ENCODE peak calls at places on chromosomes 12 and 14, in nine cellular contexts. L is transverse colon, A is GM12865, O is HepG2, H is fibroblast of mammary gland, D is OCI-LY7, Y is psoas muscle, B is Peyer's patch, M is IMR-90. T is an unnamed sample.

GRCh38 chr14:50668008-50668851 is at the start of gene SAV1:
- DNase-seq in L (peak), A (peak), O (peak), H (peak), D (peak), Y (peak), B (peak), M (peak), T (peak)

GRCh38 chr14:24251880-24252288 is 9.5 kb upstream of the TINF2 start:
- DNase-seq in L (no peak), A (no peak), O (no peak), H (peak), D (no peak), Y (no peak), B (no peak), M (peak), T (peak)

GRCh38 chr14:78143489-78144145 is 26.6 kb upstream of the NRXN3 start:
- DNase-seq in L (no peak), A (no peak), O (no peak), H (peak), D (no peak), Y (no peak), B (no peak), M (peak), T (peak)

GRCh38 chr14:35333797-35334743 is 41.9 kb downstream of the PSMA6 start:
- DNase-seq in L (no peak), A (no peak), O (peak), H (no peak), D (no peak), Y (no peak), B (no peak), M (no peak), T (no peak)

GRCh38 chr12:123808167-123808566 is 46.1 kb downstream of the DNAH10 start:
- DNase-seq in L (no peak), A (peak), O (peak), H (peak), D (no peak), Y (no peak), B (no peak), M (peak), T (peak)

GRCh38 chr12:122449317-122449716 is 26.8 kb upstream of the CLIP1 start:
- DNase-seq in L (no peak), A (no peak), O (peak), H (peak), D (no peak), Y (no peak), B (no peak), M (peak), T (peak)

GRCh38 chr12:66132408-66132807 is 1.9 kb upstream of the LLPH start:
- DNase-seq in L (no peak), A (no peak), O (peak), H (peak), D (no peak), Y (no peak), B (no peak), M (peak), T (peak)

GRCh38 chr14:73289729-73290128 is 52.4 kb downstream of the PAPLN start:
- DNase-seq in L (no peak), A (no peak), O (no peak), H (peak), D (no peak), Y (no peak), B (no peak), M (peak), T (no peak)

GRCh38 chr14:24903337-24903736 is 146.6 kb downstream of the STXBP6 start:
- DNase-seq in L (no peak), A (no peak), O (no peak), H (peak), D (no peak), Y (no peak), B (no peak), M (peak), T (peak)

GRCh38 chr12:103012884-103013283 is 55.4 kb downstream of the ASCL1 start:
- DNase-seq in L (no peak), A (no peak), O (no peak), H (no peak), D (no peak), Y (no peak), B (no peak), M (no peak), T (no peak)

GRCh38 chr14:105879867-105880561 is 353.6 kb downstream of the TMEM121 start:
- DNase-seq in L (peak), A (no peak), O (no peak), H (no peak), D (no peak), Y (no peak), B (peak), M (no peak), T (no peak)

GRCh38 chr14:53491256-53491905 is 338.3 kb upstream of the DDHD1 start:
- DNase-seq in L (no peak), A (no peak), O (no peak), H (peak), D (no peak), Y (no peak), B (no peak), M (peak), T (no peak)

DNA sequence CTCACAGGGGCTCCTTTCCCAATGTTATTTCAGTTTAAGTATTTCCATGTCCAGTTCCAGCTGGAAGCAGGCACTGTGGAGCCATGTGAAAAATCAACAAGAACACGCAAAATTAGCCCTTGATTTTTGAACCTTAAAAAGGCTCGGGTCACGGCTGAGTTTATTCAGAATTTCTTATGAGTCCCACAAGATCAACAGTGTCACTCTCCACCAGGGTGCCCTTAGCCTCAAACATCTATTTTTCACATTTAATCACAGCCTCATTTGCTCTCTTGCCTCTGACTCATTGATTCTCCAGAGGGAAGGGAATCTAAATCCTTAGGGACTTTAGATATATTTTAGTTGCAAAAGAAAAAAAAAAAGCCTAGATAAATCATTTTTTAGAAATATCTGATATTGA is 157.7 kb upstream of the AVPR1A start:
- DNase-seq in L (no peak), A (no peak), O (no peak), H (peak), D (no peak), Y (no peak), B (no peak), M (no peak), T (peak)
- TF ChIP-seq CTCF in L (no peak), A (no peak), O (no peak), H (no peak), D (no peak), Y (no peak), B (no peak), M (no peak), T (no peak)

DNA sequence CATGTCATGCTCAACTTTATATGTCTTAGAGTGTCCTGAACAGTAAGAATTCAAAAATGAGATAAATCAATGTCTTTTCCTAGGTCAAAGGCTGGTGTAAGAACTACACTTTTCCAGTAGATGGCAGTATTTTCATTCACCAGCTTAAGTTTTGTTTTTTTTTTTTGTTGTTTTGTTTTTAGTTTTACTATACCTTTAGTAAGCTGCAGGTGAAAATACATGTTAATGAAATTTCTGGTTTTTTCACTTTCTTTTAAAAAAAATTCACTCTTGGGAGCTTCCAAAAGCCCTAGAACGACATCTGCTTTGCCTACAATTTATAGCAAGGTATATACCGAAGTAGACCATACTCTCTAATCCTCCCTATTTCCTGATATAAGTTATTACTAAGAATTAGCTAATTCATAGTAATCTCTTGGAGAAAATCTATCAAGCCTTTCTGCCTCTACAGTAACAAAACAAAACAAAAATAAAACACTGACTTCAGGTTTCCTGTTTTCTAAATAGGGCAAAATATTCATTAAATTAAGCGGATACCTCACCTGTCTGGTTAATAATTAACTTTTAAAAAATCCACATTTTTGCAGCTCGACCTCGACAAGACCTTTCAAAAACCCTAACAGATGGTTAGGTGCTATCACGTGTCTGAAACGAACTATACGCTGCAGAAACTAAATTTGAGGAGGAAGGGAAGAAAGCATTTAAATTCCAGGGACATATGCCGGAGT is 2.7 kb upstream of the SAMD4A start:
- DNase-seq in L (no peak), A (peak), O (peak), H (peak), D (peak), Y (no peak), B (no peak), M (peak), T (peak)
- H3K4me3 ChIP-seq in L (peak), A (no peak), O (peak), H (peak), D (no peak), Y (peak), B (peak), M (peak), T (peak)

GRCh38 chr14:61253064-61253753 is 27.9 kb downstream of the TMEM30B start:
- DNase-seq in L (no peak), A (no peak), O (no peak), H (no peak), D (peak), Y (no peak), B (no peak), M (no peak), T (no peak)
- TF ChIP-seq CTCF in L (no peak), A (no peak), O (no peak), H (no peak), D (peak), Y (no peak), B (peak), M (no peak), T (no peak)

GRCh38 chr14:56795284-56795622 is 15.0 kb downstream of the OTX2 start:
- DNase-seq in L (no peak), A (no peak), O (no peak), H (no peak), D (no peak), Y (no peak), B (no peak), M (no peak), T (no peak)
- H3K4me3 ChIP-seq in L (no peak), A (no peak), O (no peak), H (no peak), D (no peak), Y (no peak), B (no peak), M (no peak), T (no peak)

DNA sequence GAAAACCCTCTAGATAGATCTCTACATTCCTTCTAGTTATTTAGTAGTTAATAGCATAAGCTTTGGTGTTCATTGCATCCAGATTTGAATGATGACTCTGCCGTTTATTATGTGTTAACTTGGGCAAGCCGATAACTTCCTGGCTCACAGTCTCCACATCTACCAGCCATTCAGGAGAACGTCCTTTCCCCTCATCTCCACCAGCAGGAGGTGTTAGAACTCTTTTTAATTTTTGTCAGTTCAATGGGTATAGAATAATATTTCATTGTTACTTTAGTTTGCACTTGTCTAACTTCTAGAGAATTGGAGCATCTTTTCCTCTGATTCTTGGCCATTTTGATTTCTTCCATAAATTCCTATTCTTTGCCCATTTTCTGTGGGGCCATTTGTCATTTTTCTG is 30.0 kb upstream of the WSCD2 start:
- DNase-seq in L (no peak), A (peak), O (no peak), H (no peak), D (no peak), Y (no peak), B (no peak), M (no peak), T (peak)
- TF ChIP-seq CTCF in L (no peak), A (peak), O (peak), H (no peak), D (peak), Y (peak), B (no peak), M (no peak), T (peak)

GRCh38 chr14:66233571-66233970 is 252.6 kb upstream of the CCDC196 start:
- DNase-seq in L (no peak), A (no peak), O (no peak), H (no peak), D (no peak), Y (no peak), B (no peak), M (no peak), T (no peak)

GRCh38 chr14:66228267-66228970 is 257.8 kb upstream of the CCDC196 start:
- DNase-seq in L (no peak), A (peak), O (no peak), H (peak), D (no peak), Y (no peak), B (no peak), M (no peak), T (peak)

GRCh38 chr14:66237701-66238100 is 248.5 kb upstream of the CCDC196 start:
- DNase-seq in L (no peak), A (no peak), O (no peak), H (no peak), D (no peak), Y (no peak), B (no peak), M (no peak), T (no peak)

GRCh38 chr14:66234411-66234810 is 251.8 kb upstream of the CCDC196 start:
- DNase-seq in L (no peak), A (no peak), O (no peak), H (no peak), D (no peak), Y (no peak), B (no peak), M (no peak), T (no peak)

DNA sequence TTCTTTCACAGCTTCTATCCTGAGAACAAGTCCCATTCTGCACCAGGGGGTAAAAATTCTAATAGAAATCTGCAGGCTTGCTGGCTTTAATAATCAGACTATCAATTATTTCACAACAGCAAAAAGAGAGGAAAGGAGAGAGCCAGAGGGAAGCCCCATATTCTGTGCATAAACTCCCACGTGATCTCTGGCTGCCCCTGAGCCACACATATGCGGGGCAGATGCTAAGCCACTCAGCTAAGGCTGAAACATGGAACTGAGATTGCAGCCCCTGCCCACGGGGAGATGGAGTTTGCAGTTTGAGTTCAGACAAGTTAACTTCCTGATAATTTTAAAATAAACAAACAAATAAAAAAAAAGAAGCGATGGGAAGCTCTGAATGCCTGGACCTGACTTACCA is 254.3 kb upstream of the CCDC196 start:
- DNase-seq in L (no peak), A (no peak), O (no peak), H (peak), D (no peak), Y (no peak), B (no peak), M (no peak), T (no peak)
- H3K4me3 ChIP-seq in L (no peak), A (no peak), O (no peak), H (no peak), D (no peak), Y (no peak), B (no peak), M (no peak), T (no peak)

GRCh38 chr12:116525418-116526001 is 33.7 kb upstream of the MAP1LC3B2 start:
- DNase-seq in L (peak), A (no peak), O (no peak), H (peak), D (no peak), Y (peak), B (no peak), M (peak), T (peak)

GRCh38 chr12:116528498-116528897 is 30.7 kb upstream of the MAP1LC3B2 start:
- DNase-seq in L (no peak), A (no peak), O (no peak), H (peak), D (no peak), Y (no peak), B (no peak), M (no peak), T (no peak)

GRCh38 chr12:116524311-116524710 is 34.9 kb upstream of the MAP1LC3B2 start:
- DNase-seq in L (no peak), A (no peak), O (no peak), H (no peak), D (no peak), Y (no peak), B (no peak), M (no peak), T (no peak)

GRCh38 chr12:116528067-116528466 is 31.1 kb upstream of the MAP1LC3B2 start:
- DNase-seq in L (no peak), A (no peak), O (no peak), H (peak), D (no peak), Y (no peak), B (no peak), M (peak), T (peak)

DNA sequence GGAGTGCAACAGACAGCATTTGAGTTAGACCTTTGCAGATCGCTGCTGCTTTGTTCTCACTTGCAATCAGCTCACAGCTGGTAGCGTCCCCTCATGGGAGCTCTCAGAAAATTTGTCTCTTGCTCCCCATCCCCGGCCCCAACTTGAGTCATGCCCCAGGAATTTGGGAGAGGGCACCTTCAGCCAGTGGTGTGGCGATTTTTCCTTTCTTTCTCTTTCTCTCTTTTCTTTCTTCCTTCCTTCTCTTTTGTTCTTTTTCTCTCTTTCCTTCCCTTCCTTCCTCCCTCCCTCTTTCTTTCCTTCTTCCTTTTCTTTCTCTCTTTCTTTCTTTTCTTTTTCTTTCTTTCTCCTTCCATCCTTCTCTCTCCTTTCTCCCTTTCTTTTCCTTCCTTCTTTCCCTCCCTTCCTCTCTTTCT is 34.2 kb upstream of the MAP1LC3B2 start:
- DNase-seq in L (no peak), A (no peak), O (no peak), H (peak), D (no peak), Y (no peak), B (no peak), M (peak), T (no peak)
- TF ChIP-seq CTCF in L (no peak), A (no peak), O (no peak), H (peak), D (no peak), Y (no peak), B (no peak), M (peak), T (peak)

DNA sequence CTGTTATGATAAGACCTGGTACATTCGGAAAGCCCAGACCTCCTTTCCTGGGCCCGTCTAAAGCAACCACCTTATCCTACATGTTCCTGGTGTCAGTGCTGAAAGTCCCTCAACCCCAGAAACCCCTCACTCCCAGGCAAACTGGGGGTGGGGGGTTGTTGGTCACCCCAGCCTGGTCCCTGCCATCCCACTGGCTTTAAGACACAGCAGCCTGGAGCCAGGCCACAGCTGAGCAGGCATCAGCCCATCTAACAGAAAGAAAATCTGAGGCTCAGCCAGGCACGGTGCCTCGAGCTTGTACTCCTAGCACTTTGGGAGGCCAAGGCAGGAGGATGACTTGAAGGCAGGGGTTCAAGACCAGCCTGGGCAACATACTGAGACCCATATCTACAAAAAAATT is 4.5 kb downstream of the SELPLG start:
- DNase-seq in L (peak), A (no peak), O (no peak), H (no peak), D (no peak), Y (no peak), B (no peak), M (no peak), T (no peak)
- H3K4me3 ChIP-seq in L (no peak), A (peak), O (no peak), H (no peak), D (no peak), Y (no peak), B (peak), M (no peak), T (no peak)

T was measured in choroid plexus epithelial cell.